ENCODE peak calls at places on chromosome 6, in five cellular contexts. One of them, this sample, is unnamed.

GRCh38 chr6:13273931-13274706 is 54.2 kb downstream of the TBC1D7 start:
- DNase-seq in stimulated activated CD8-positive, alpha-beta memory T cell treated with anti-CD3 and anti-CD28 coated beads, Interleukin-7, amount 100 ng/mL, for 24 hours: peak; percentile 33
- DNase-seq in Caco-2: peak; percentile 38
- DNase-seq in left kidney: no peak
- DNase-seq in substantia nigra: no peak
- DNase-seq in this sample: no peak

GRCh38 chr6:92849636-92850035 is 569.7 kb downstream of the EPHA7 start:
- DNase-seq in stimulated activated CD8-positive, alpha-beta memory T cell treated with anti-CD3 and anti-CD28 coated beads, Interleukin-7, amount 100 ng/mL, for 24 hours: no peak
- DNase-seq in Caco-2: no peak
- DNase-seq in left kidney: no peak
- DNase-seq in substantia nigra: no peak
- DNase-seq in this sample: no peak

GRCh38 chr6:24477070-24477469 is 12.3 kb downstream of the GPLD1 start:
- DNase-seq in stimulated activated CD8-positive, alpha-beta memory T cell treated with anti-CD3 and anti-CD28 coated beads, Interleukin-7, amount 100 ng/mL, for 24 hours: no peak
- DNase-seq in Caco-2: no peak
- DNase-seq in left kidney: no peak
- DNase-seq in substantia nigra: no peak
- DNase-seq in this sample: no peak

GRCh38 chr6:96913621-96914020 is 10.9 kb upstream of the KLHL32 start:
- DNase-seq in stimulated activated CD8-positive, alpha-beta memory T cell treated with anti-CD3 and anti-CD28 coated beads, Interleukin-7, amount 100 ng/mL, for 24 hours: no peak
- DNase-seq in Caco-2: no peak
- DNase-seq in left kidney: peak; percentile 3
- DNase-seq in substantia nigra: no peak
- DNase-seq in this sample: no peak

GRCh38 chr6:160028487-160029275 is 59.8 kb downstream of the IGF2R start:
- DNase-seq in stimulated activated CD8-positive, alpha-beta memory T cell treated with anti-CD3 and anti-CD28 coated beads, Interleukin-7, amount 100 ng/mL, for 24 hours: no peak
- DNase-seq in Caco-2: no peak
- DNase-seq in left kidney: no peak
- DNase-seq in substantia nigra: no peak
- DNase-seq in this sample: no peak

GRCh38 chr6:74197310-74197709 is 501.3 kb downstream of the CD109 start:
- DNase-seq in stimulated activated CD8-positive, alpha-beta memory T cell treated with anti-CD3 and anti-CD28 coated beads, Interleukin-7, amount 100 ng/mL, for 24 hours: no peak
- DNase-seq in Caco-2: no peak
- DNase-seq in left kidney: no peak
- DNase-seq in substantia nigra: no peak
- DNase-seq in this sample: no peak

GRCh38 chr6:140907235-140907634 is 1225.5 kb upstream of the GJE1 start:
- DNase-seq in stimulated activated CD8-positive, alpha-beta memory T cell treated with anti-CD3 and anti-CD28 coated beads, Interleukin-7, amount 100 ng/mL, for 24 hours: no peak
- DNase-seq in Caco-2: no peak
- DNase-seq in left kidney: no peak
- DNase-seq in substantia nigra: no peak
- DNase-seq in this sample: no peak

GRCh38 chr6:38370653-38371311 is 268.9 kb downstream of the BTBD9 start:
- DNase-seq in stimulated activated CD8-positive, alpha-beta memory T cell treated with anti-CD3 and anti-CD28 coated beads, Interleukin-7, amount 100 ng/mL, for 24 hours: no peak
- DNase-seq in Caco-2: no peak
- DNase-seq in left kidney: peak; percentile 89
- DNase-seq in substantia nigra: no peak
- DNase-seq in this sample: no peak